ENCODE peak calls at places on chromosome 22, in nine cellular contexts. O, M, J, V, I, Z, Q, G and C are unnamed samples.

GRCh38 chr22:42929838-42930155 is 72.7 kb upstream of the ARFGAP3 start:
- DNase-seq in O (no peak), M (no peak), J (no peak), V (no peak), I (no peak), Z (no peak), Q (no peak), G (no peak), C (no peak)

GRCh38 chr22:43890901-43891331 is 897 bp downstream of the PNPLA5 start:
- DNase-seq in O (no peak), M (no peak), J (no peak), V (no peak), I (peak), Z (no peak), Q (no peak), G (no peak), C (peak)

GRCh38 chr22:49457146-49457545 is 370.5 kb downstream of the BRD1 start:
- DNase-seq in O (no peak), M (no peak), J (no peak), V (no peak), I (no peak), Z (no peak), Q (no peak), G (no peak), C (no peak)

GRCh38 chr22:30876925-30877553 is 91.5 kb downstream of the MORC2 start:
- DNase-seq in O (no peak), M (no peak), J (no peak), V (no peak), I (peak), Z (peak), Q (no peak), G (no peak), C (no peak)

GRCh38 chr22:27686534-27686933 is 115.0 kb downstream of the MN1 start:
- DNase-seq in O (peak), M (peak), J (no peak), V (peak), I (peak), Z (no peak), Q (peak), G (no peak), C (no peak)

GRCh38 chr22:22427542-22428065 is 80.9 kb downstream of the ZNF280B start:
- DNase-seq in O (no peak), M (no peak), J (no peak), V (no peak), I (no peak), Z (no peak), Q (no peak), G (no peak), C (no peak)

GRCh38 chr22:35189559-35189958 is 67.7 kb upstream of the HMGXB4 start:
- DNase-seq in O (no peak), M (no peak), J (no peak), V (no peak), I (no peak), Z (no peak), Q (no peak), G (no peak), C (no peak)

GRCh38 chr22:20531404-20532181 is 24.2 kb downstream of the MED15 start:
- DNase-seq in O (no peak), M (peak), J (no peak), V (peak), I (peak), Z (peak), Q (peak), G (no peak), C (peak)

GRCh38 chr22:38953577-38954413 is 3.6 kb upstream of the APOBEC3A start:
- DNase-seq in O (no peak), M (peak), J (no peak), V (no peak), I (no peak), Z (no peak), Q (no peak), G (peak), C (no peak)

GRCh38 chr22:40395607-40396006 is 25.2 kb downstream of the SGSM3 start:
- DNase-seq in O (no peak), M (no peak), J (no peak), V (no peak), I (no peak), Z (no peak), Q (no peak), G (no peak), C (no peak)

GRCh38 chr22:18056802-18057474 is 20.9 kb upstream of the PEX26 start:
- DNase-seq in O (no peak), M (no peak), J (no peak), V (no peak), I (no peak), Z (no peak), Q (no peak), G (peak), C (no peak)

GRCh38 chr22:30992565-30992964 is 23.5 kb downstream of the TUG1 start:
- DNase-seq in O (no peak), M (no peak), J (no peak), V (no peak), I (no peak), Z (no peak), Q (no peak), G (no peak), C (no peak)

DNA sequence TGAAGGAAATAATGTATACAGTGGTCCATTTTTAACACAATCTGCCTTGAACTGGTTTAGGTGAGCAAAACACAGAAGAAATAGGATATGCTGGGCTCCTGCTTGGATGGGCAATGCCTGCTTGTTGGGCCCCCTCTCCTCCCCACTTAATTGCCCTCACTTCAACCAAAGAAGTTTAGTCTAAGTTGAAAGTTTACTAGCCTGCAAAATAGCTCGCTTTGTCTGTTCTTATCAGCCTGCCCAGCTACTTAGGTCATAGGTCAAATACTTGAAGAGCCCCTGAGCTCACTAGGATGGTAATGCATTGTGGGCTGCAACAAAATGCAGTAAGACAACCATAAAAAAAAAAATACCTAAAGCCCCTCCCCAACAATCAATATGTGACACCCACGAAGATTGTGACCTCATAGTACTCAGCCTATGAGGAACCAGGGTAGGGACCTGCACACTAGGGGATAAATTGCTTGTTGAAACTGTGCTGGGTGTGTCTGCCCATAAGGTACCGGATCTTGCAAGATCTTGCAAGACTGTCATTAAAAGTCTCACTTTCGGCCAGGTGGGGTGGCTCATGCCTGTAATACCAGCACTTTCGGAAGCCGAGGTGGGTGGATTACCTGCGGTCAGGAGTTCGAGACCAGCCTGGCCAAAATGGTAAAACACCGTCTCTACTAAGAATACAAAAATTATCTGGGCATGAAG is 10.9 kb downstream of the DRICH1 start:
- DNase-seq in O (no peak), M (no peak), J (no peak), V (no peak), I (no peak), Z (no peak), Q (no peak), G (peak), C (no peak)
- TF ChIP-seq CTCF in O (no peak), M (no peak), J (no peak), V (no peak), I (no peak), Z (no peak), Q (no peak), G (no peak), C (no peak)

DNA sequence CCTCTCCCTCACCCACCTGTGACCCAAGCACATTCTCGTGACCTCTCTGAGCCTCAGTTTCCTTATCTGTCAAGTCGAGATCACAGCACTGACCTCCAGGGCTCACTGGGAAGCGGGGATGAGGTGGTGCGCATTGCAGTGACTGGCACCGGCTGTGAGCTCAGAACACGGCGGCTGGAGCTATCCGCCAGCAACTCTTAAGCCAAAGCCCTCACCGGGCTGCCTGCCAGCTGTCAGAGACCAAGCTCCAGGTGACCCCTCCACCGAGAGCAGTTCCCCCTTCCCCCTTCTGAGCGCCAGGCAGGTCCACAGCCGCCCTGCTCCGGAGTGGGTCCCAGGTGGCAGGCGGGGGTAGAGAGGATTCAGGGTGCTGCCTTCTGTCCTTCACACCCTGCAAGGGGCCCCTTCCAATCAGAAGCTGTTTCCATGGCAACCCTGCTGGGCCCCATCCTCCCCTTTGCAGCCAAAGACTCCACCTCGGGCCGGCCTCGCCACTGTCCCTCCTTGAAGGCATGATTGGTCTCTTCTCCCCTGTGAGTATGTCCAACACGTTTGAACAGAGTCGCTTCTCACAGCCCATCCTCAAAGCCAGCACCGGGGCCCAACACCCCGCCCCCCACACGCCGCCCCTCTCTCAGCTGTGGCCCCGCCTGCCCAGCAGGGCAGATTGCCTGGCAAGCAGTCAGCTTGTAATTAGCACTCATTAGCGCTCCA is 98.8 kb downstream of the WNT7B start:
- DNase-seq in O (no peak), M (no peak), J (no peak), V (no peak), I (no peak), Z (peak), Q (no peak), G (no peak), C (peak)
- TF ChIP-seq CTCF in O (no peak), M (no peak), J (no peak), V (no peak), I (no peak), Z (no peak), Q (no peak), G (no peak), C (no peak)

GRCh38 chr22:41517172-41518047 is 26.9 kb downstream of the POLR3H start:
- DNase-seq in O (no peak), M (peak), J (no peak), V (no peak), I (peak), Z (no peak), Q (peak), G (peak), C (peak)
- TF ChIP-seq CTCF in O (peak), M (peak), J (peak), V (peak), I (peak), Z (peak), Q (no peak), G (peak), C (peak)

GRCh38 chr22:32123657-32124056 is 35.4 kb downstream of the C22orf42 start:
- DNase-seq in O (no peak), M (no peak), J (no peak), V (no peak), I (no peak), Z (no peak), Q (no peak), G (no peak), C (peak)

GRCh38 chr22:32132126-32132525 is 27.0 kb downstream of the C22orf42 start:
- DNase-seq in O (no peak), M (no peak), J (no peak), V (no peak), I (no peak), Z (no peak), Q (no peak), G (no peak), C (no peak)

GRCh38 chr22:32130464-32130863 is 28.6 kb downstream of the C22orf42 start:
- DNase-seq in O (no peak), M (no peak), J (no peak), V (no peak), I (no peak), Z (no peak), Q (no peak), G (no peak), C (no peak)

GRCh38 chr22:32132783-32133182 is 26.3 kb downstream of the C22orf42 start:
- DNase-seq in O (no peak), M (no peak), J (no peak), V (no peak), I (no peak), Z (no peak), Q (no peak), G (no peak), C (no peak)

GRCh38 chr22:32127904-32128303 is 31.2 kb downstream of the C22orf42 start:
- DNase-seq in O (no peak), M (no peak), J (no peak), V (no peak), I (no peak), Z (no peak), Q (no peak), G (no peak), C (peak)
- TF ChIP-seq CTCF in O (no peak), M (no peak), J (no peak), V (peak), I (no peak), Z (no peak), Q (no peak), G (no peak), C (peak)

DNA sequence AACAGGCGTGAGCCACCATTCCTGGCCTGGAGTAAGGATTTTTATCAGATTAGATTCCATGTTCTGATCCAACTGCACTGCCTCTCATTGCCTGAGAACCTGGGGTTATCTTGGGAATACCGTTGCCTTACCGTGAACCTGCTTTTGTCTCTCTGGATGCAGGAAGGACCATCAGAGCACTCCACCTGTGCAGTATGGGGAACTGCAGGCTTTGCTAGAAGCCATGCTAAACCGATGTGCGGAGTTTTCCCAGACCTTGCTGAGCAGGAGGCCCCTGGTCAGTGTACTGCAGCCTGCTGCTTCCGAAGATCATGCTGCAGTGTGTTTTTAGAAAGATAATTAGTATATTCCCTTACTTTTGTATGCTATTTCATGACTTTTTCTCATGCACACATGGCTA is 43.6 kb downstream of the MEI1 start:
- DNase-seq in O (no peak), M (no peak), J (no peak), V (no peak), I (no peak), Z (no peak), Q (no peak), G (no peak), C (peak)
- TF ChIP-seq CTCF in O (no peak), M (no peak), J (no peak), V (no peak), I (no peak), Z (no peak), Q (no peak), G (no peak), C (peak)